ENCODE peak calls at places on chromosomes 4 and X, in four cellular contexts. A is K562, R is HepG2, D is GM12878. O is an unnamed sample.

GRCh38 chrX:78321809-78322208 is 5.6 kb downstream of the CYSLTR1 start:
- DNase-seq in A (no peak), R (no peak), D (no peak), O (no peak)

GRCh38 chr4:2839060-2839459 is 4.6 kb upstream of the ADD1 start:
- DNase-seq in A (no peak), R (no peak), D (no peak), O (no peak)

GRCh38 chr4:74805601-74806000 is 11.3 kb upstream of the BTC start:
- DNase-seq in A (no peak), R (peak; percentile 45), D (no peak), O (no peak)

GRCh38 chrX:136453771-136454170 is 34.0 kb upstream of the BRS3 start:
- DNase-seq in A (no peak), R (no peak), D (no peak), O (no peak)

GRCh38 chrX:113833656-113834055 is 750.2 kb upstream of the HTR2C start:
- DNase-seq in A (no peak), R (no peak), D (no peak), O (no peak)

GRCh38 chr4:8643986-8644385 is 51.4 kb downstream of the CPZ start:
- DNase-seq in A (no peak), R (no peak), D (no peak), O (no peak)

GRCh38 chrX:30060718-30061117 is 154.6 kb upstream of the MAGEB2 start:
- DNase-seq in A (no peak), R (no peak), D (no peak), O (no peak)

GRCh38 chr4:104756837-104757236 is 262.1 kb upstream of the CXXC4 start:
- DNase-seq in A (no peak), R (no peak), D (no peak), O (no peak)

GRCh38 chr4:120694973-120695372 is 227.6 kb downstream of the PRDM5 start:
- DNase-seq in A (no peak), R (no peak), D (no peak), O (peak; percentile 26)

GRCh38 chr4:10140866-10141759 is 24.5 kb upstream of the WDR1 start:
- DNase-seq in A (peak; percentile 34), R (no peak), D (no peak), O (peak; percentile 15)

GRCh38 chrX:78092296-78092695 is 11.8 kb upstream of the PGK1 start:
- DNase-seq in A (peak; percentile 41), R (peak; percentile 12), D (peak; percentile 37), O (peak; percentile 28)

GRCh38 chr4:7841071-7841470 is 98.6 kb downstream of the AFAP1 start:
- DNase-seq in A (no peak), R (no peak), D (no peak), O (no peak)

GRCh38 chrX:11968470-11968869 is 169.8 kb upstream of the FRMPD4 start:
- DNase-seq in A (no peak), R (peak; percentile 1), D (no peak), O (no peak)

GRCh38 chrX:107861056-107861455 is 35.4 kb downstream of the MID2 start:
- DNase-seq in A (no peak), R (no peak), D (no peak), O (no peak)

GRCh38 chr4:8278421-8279287 is 9.1 kb downstream of the HTRA3 start:
- DNase-seq in A (no peak), R (no peak), D (no peak), O (no peak)

GRCh38 chrX:20140410-20140809 is 1.2 kb downstream of the EIF1AX start:
- DNase-seq in A (no peak), R (no peak), D (no peak), O (no peak)

GRCh38 chr4:73309211-73309610 is 50.6 kb upstream of the ANKRD17 start:
- DNase-seq in A (no peak), R (no peak), D (no peak), O (no peak)

GRCh38 chr4:80948161-80948560 is 82.3 kb upstream of the BMP3 start:
- DNase-seq in A (no peak), R (no peak), D (no peak), O (no peak)

GRCh38 chr4:113057891-113058290 is 8.4 kb downstream of the ANK2 start:
- DNase-seq in A (no peak), R (no peak), D (no peak), O (no peak)

GRCh38 chrX:257681-258289 is 23.4 kb upstream of the PLCXD1 start:
- DNase-seq in A (no peak), R (peak; percentile 19), D (no peak), O (no peak)

GRCh38 chr4:21948347-21949072 is at the start of gene KCNIP4:
- DNase-seq in A (no peak), R (no peak), D (no peak), O (peak; percentile 32)

GRCh38 chr4:176995-177394 is 52.7 kb downstream of the ZNF718 start:
- DNase-seq in A (no peak), R (no peak), D (no peak), O (no peak)

GRCh38 chr4:6571608-6572007 is 3.4 kb upstream of the MAN2B2 start:
- DNase-seq in A (no peak), R (no peak), D (no peak), O (no peak)

GRCh38 chr4:102843938-102844337 is 16.6 kb upstream of the UBE2D3 start:
- DNase-seq in A (no peak), R (no peak), D (no peak), O (no peak)

GRCh38 chr4:102836596-102836995 is 9.2 kb upstream of the UBE2D3 start:
- DNase-seq in A (no peak), R (no peak), D (no peak), O (no peak)

GRCh38 chr4:102843273-102843672 is 15.9 kb upstream of the UBE2D3 start:
- DNase-seq in A (no peak), R (no peak), D (no peak), O (no peak)

GRCh38 chr4:102847687-102848086 is 20.3 kb upstream of the UBE2D3 start:
- DNase-seq in A (no peak), R (no peak), D (no peak), O (no peak)

DNA sequence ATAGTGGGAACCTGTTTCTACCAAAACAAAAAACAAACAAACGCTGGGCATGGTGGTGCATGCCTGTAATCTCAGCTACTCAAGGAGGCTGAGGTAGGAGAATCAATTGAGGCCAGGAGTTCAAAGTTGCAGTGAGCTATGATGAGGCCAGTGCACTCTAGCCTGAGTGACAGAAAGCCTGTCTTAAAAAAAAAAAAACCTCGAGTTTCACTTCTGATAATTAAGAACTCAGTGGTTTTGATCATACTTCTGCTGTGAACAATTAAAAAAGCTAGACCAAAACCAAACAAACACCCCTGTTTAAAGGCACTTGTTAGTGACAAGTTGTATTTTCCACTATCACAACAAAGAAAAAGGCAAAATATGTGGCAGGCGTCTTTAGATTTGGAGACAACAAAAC is 15.0 kb upstream of the UBE2D3 start:
- DNase-seq in A (no peak), R (no peak), D (no peak), O (no peak)
- TF ChIP-seq BHLHE40 in A (no peak), R (no peak), D (no peak), O (no peak)

GRCh38 chr4:56147371-56147770 is 198.6 kb downstream of the CEP135 start:
- DNase-seq in A (peak; percentile 6), R (no peak), D (no peak), O (no peak)

GRCh38 chr4:56149601-56150000 is 200.9 kb downstream of the CEP135 start:
- DNase-seq in A (no peak), R (no peak), D (no peak), O (no peak)

GRCh38 chr4:56146956-56147355 is 198.2 kb downstream of the CEP135 start:
- DNase-seq in A (no peak), R (no peak), D (no peak), O (no peak)

DNA sequence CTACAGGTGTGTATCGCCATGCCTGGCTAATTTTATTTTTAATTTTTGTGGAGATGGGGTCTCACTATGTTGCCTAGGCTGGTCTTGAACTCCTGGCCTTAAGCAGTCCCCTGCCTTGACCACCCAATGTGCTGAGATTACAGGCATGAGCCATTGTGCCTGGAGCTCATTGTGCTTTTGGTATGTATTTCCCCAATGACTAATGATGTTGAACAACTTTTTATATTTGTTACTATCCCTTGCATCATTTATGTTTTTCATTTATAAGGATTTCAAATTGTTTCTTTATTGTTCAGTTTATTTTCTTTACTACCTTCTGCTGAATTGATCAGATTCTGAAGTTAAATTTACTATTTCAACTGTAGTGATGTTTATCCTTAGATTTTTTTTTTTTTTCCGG is 199.7 kb downstream of the CEP135 start:
- DNase-seq in A (no peak), R (no peak), D (no peak), O (no peak)
- TF ChIP-seq TARDBP in A (no peak), R (no peak), D (no peak), O (no peak)

GRCh38 chrX:1519022-1519497 is 17.9 kb downstream of the P2RY8 start:
- DNase-seq in A (no peak), R (no peak), D (no peak), O (no peak)

GRCh38 chrX:1524874-1525582 is 12.0 kb downstream of the P2RY8 start:
- DNase-seq in A (no peak), R (no peak), D (no peak), O (no peak)

GRCh38 chrX:1518512-1518911 is 18.5 kb downstream of the P2RY8 start:
- DNase-seq in A (no peak), R (no peak), D (no peak), O (no peak)

GRCh38 chrX:1520350-1520749 is 16.6 kb downstream of the P2RY8 start:
- DNase-seq in A (no peak), R (no peak), D (no peak), O (no peak)

DNA sequence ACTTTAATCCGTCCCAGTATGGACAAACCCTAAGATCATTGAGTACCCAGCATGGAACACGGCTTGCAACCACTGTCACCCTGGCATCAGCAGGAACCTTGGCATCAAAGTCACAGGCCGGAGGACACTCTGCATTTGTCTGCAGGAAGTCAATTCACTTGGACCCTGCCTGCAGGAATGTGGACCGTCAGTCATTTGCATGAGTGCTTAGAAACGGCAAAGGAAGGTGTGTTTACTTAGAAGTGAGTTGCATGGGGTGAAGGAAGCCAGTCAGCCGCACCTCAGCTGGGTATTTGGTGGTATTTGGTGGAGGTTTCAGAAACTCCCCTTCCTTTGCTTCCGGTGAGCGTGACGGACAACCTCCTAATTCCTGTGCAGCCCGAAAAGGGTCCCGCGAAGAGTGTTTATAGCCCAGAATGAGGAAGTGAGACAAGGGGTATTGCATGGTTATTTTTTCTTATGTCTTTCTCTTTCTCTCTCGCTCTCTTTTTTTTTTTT is 15.5 kb downstream of the P2RY8 start:
- DNase-seq in A (no peak), R (peak; percentile 29), D (peak; percentile 99), O (no peak)
- TF ChIP-seq BHLHE40 in A (no peak), R (no peak), D (peak; percentile 97), O (no peak)

GRCh38 chr4:110498420-110498819 is 22.5 kb downstream of the ENPEP start:
- DNase-seq in A (no peak), R (no peak), D (no peak), O (no peak)

GRCh38 chr4:110487873-110488272 is 11.9 kb downstream of the ENPEP start:
- DNase-seq in A (no peak), R (peak; percentile 56), D (no peak), O (no peak)

GRCh38 chr4:110493521-110493920 is 17.6 kb downstream of the ENPEP start:
- DNase-seq in A (no peak), R (no peak), D (no peak), O (no peak)

GRCh38 chr4:110490109-110490508 is 14.2 kb downstream of the ENPEP start:
- DNase-seq in A (no peak), R (no peak), D (no peak), O (no peak)

DNA sequence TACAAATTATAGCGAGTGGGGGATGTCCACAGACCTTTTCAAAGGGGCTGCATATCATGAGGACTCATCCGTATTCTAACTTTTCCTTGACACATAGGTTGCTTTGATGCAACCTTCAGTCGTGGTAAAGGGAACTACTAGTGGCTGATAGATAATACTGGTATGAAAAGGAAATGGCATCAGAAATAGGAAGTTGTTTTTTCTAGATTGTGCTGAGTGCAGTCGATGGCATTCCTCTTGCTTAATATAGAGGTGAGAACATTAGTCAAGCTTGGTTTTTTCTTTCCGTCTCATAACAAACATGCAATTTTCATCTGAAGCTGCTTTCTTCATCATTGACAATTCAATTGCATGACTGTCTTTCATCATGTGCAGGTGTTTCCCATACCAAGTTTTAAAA is 16.6 kb downstream of the ENPEP start:
- DNase-seq in A (no peak), R (no peak), D (no peak), O (no peak)
- TF ChIP-seq TARDBP in A (no peak), R (no peak), D (no peak), O (no peak)